ENCODE peak calls at places on chromosomes 6 and 20, in six cellular contexts. One of them, this sample, is unnamed.

GRCh38 chr6:24154121-24154520 is 28.1 kb downstream of the NRSN1 start:
- DNase-seq in upper lobe of left lung: no peak
- DNase-seq in stomach: no peak
- DNase-seq in A549: peak
- DNase-seq in HepG2: no peak
- DNase-seq in ovary: no peak
- DNase-seq in this sample: no peak

GRCh38 chr6:85494551-85495337 is 44.9 kb downstream of the NT5E start:
- DNase-seq in upper lobe of left lung: no peak
- DNase-seq in stomach: no peak
- DNase-seq in A549: no peak
- DNase-seq in ovary: no peak
- DNase-seq in HepG2: no peak
- DNase-seq in this sample: no peak

GRCh38 chr20:45725134-45725533 is 3.0 kb downstream of the SPINT4 start:
- DNase-seq in upper lobe of left lung: no peak
- DNase-seq in A549: no peak
- DNase-seq in HepG2: peak
- DNase-seq in stomach: no peak
- DNase-seq in ovary: no peak
- DNase-seq in this sample: no peak

GRCh38 chr20:32111763-32112162 is 2.2 kb downstream of the TM9SF4 start:
- DNase-seq in stomach: no peak
- DNase-seq in HepG2: no peak
- DNase-seq in ovary: no peak
- DNase-seq in A549: no peak
- DNase-seq in upper lobe of left lung: no peak
- DNase-seq in this sample: no peak

GRCh38 chr20:51366155-51366886 is 176.2 kb downstream of the NFATC2 start:
- DNase-seq in HepG2: no peak
- DNase-seq in upper lobe of left lung: no peak
- DNase-seq in stomach: peak
- DNase-seq in ovary: peak
- DNase-seq in A549: peak
- DNase-seq in this sample: peak

GRCh38 chr20:13638162-13638495 is 603 bp downstream of the TASP1 start:
- DNase-seq in A549: peak
- DNase-seq in stomach: no peak
- DNase-seq in HepG2: peak
- DNase-seq in upper lobe of left lung: no peak
- DNase-seq in ovary: no peak
- DNase-seq in this sample: no peak

GRCh38 chr6:150395388-150396009 is 26.7 kb downstream of the IYD start:
- DNase-seq in A549: peak
- DNase-seq in ovary: no peak
- DNase-seq in upper lobe of left lung: no peak
- DNase-seq in stomach: no peak
- DNase-seq in HepG2: peak
- DNase-seq in this sample: peak

GRCh38 chr6:4114123-4114522 is 21.3 kb downstream of the ECI2 start:
- DNase-seq in ovary: no peak
- DNase-seq in upper lobe of left lung: no peak
- DNase-seq in HepG2: no peak
- DNase-seq in stomach: no peak
- DNase-seq in A549: no peak
- DNase-seq in this sample: no peak

GRCh38 chr6:20691185-20691584 is 156.9 kb downstream of the CDKAL1 start:
- DNase-seq in upper lobe of left lung: peak
- DNase-seq in ovary: no peak
- DNase-seq in A549: no peak
- DNase-seq in stomach: no peak
- DNase-seq in HepG2: no peak
- DNase-seq in this sample: no peak

GRCh38 chr6:38938741-38939140 is 109.8 kb upstream of the GLP1R start:
- DNase-seq in A549: no peak
- DNase-seq in HepG2: no peak
- DNase-seq in ovary: no peak
- DNase-seq in upper lobe of left lung: no peak
- DNase-seq in stomach: no peak
- DNase-seq in this sample: no peak
- TF ChIP-seq EP300 in A549: no peak
- TF ChIP-seq EP300 in HepG2: no peak
- TF ChIP-seq EP300 in ovary: no peak
- TF ChIP-seq EP300 in upper lobe of left lung: no peak
- TF ChIP-seq EP300 in stomach: no peak
- TF ChIP-seq EP300 in this sample: no peak

GRCh38 chr6:133339543-133340384 is 98.6 kb downstream of the EYA4 start:
- DNase-seq in stomach: no peak
- DNase-seq in upper lobe of left lung: no peak
- DNase-seq in ovary: no peak
- DNase-seq in HepG2: no peak
- DNase-seq in A549: no peak
- DNase-seq in this sample: no peak

GRCh38 chr6:133340557-133340956 is 99.4 kb downstream of the EYA4 start:
- DNase-seq in upper lobe of left lung: no peak
- DNase-seq in stomach: no peak
- DNase-seq in ovary: no peak
- DNase-seq in HepG2: no peak
- DNase-seq in A549: peak
- DNase-seq in this sample: no peak

GRCh38 chr6:133337312-133337711 is 96.2 kb downstream of the EYA4 start:
- DNase-seq in stomach: no peak
- DNase-seq in ovary: no peak
- DNase-seq in upper lobe of left lung: no peak
- DNase-seq in A549: no peak
- DNase-seq in HepG2: no peak
- DNase-seq in this sample: no peak

GRCh38 chr6:133343220-133343619 is 102.1 kb downstream of the EYA4 start:
- DNase-seq in upper lobe of left lung: no peak
- DNase-seq in stomach: no peak
- DNase-seq in ovary: no peak
- DNase-seq in A549: no peak
- DNase-seq in HepG2: no peak
- DNase-seq in this sample: no peak

GRCh38 chr6:133341607-133342158 is 100.5 kb downstream of the EYA4 start:
- DNase-seq in stomach: no peak
- DNase-seq in ovary: no peak
- DNase-seq in upper lobe of left lung: no peak
- DNase-seq in HepG2: peak
- DNase-seq in A549: peak
- DNase-seq in this sample: no peak
- TF ChIP-seq EP300 in stomach: no peak
- TF ChIP-seq EP300 in ovary: no peak
- TF ChIP-seq EP300 in upper lobe of left lung: no peak
- TF ChIP-seq EP300 in HepG2: no peak
- TF ChIP-seq EP300 in A549: peak
- TF ChIP-seq EP300 in this sample: no peak

GRCh38 chr6:142952614-142953013 is 7.6 kb upstream of the HIVEP2 start:
- DNase-seq in stomach: no peak
- DNase-seq in HepG2: no peak
- DNase-seq in upper lobe of left lung: no peak
- DNase-seq in ovary: no peak
- DNase-seq in A549: no peak
- DNase-seq in this sample: no peak
- TF ChIP-seq EP300 in stomach: no peak
- TF ChIP-seq EP300 in HepG2: no peak
- TF ChIP-seq EP300 in upper lobe of left lung: no peak
- TF ChIP-seq EP300 in ovary: no peak
- TF ChIP-seq EP300 in A549: no peak
- TF ChIP-seq EP300 in this sample: no peak

GRCh38 chr6:37711331-37711924 is 13.7 kb upstream of the MDGA1 start:
- DNase-seq in HepG2: no peak
- DNase-seq in A549: no peak
- DNase-seq in stomach: no peak
- DNase-seq in ovary: no peak
- DNase-seq in upper lobe of left lung: no peak
- DNase-seq in this sample: no peak
- TF ChIP-seq EP300 in HepG2: no peak
- TF ChIP-seq EP300 in A549: no peak
- TF ChIP-seq EP300 in stomach: no peak
- TF ChIP-seq EP300 in ovary: no peak
- TF ChIP-seq EP300 in upper lobe of left lung: no peak
- TF ChIP-seq EP300 in this sample: no peak

GRCh38 chr6:112215901-112216300 is 38.5 kb downstream of the LAMA4 start:
- DNase-seq in upper lobe of left lung: no peak
- DNase-seq in A549: no peak
- DNase-seq in ovary: no peak
- DNase-seq in stomach: no peak
- DNase-seq in HepG2: no peak
- DNase-seq in this sample: no peak
- TF ChIP-seq EP300 in upper lobe of left lung: no peak
- TF ChIP-seq EP300 in A549: no peak
- TF ChIP-seq EP300 in ovary: no peak
- TF ChIP-seq EP300 in stomach: no peak
- TF ChIP-seq EP300 in HepG2: no peak
- TF ChIP-seq EP300 in this sample: no peak

DNA sequence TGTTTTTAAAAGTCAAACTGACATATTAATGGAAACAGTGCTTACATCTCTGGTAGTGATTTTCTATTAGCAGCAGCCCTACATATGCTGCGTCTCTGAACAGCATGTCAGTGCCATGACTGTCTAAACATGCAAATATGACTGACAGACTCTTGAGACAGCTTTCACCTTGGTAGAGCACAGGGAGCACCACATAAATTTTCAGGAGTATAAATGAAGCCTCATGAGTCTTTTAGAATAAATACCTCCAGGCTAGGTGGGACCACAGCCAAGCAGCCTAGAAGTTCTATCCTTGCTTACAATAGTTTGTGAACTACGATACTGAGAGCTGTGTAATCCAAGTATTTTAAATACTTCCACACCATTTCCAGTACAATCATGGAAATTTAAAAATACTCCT is 410.7 kb upstream of the RUNX2 start:
- DNase-seq in A549: no peak
- DNase-seq in HepG2: no peak
- DNase-seq in stomach: no peak
- DNase-seq in ovary: no peak
- DNase-seq in upper lobe of left lung: no peak
- DNase-seq in this sample: no peak
- TF ChIP-seq EP300 in A549: no peak
- TF ChIP-seq EP300 in HepG2: no peak
- TF ChIP-seq EP300 in stomach: no peak
- TF ChIP-seq EP300 in ovary: no peak
- TF ChIP-seq EP300 in upper lobe of left lung: no peak
- TF ChIP-seq EP300 in this sample: no peak

DNA sequence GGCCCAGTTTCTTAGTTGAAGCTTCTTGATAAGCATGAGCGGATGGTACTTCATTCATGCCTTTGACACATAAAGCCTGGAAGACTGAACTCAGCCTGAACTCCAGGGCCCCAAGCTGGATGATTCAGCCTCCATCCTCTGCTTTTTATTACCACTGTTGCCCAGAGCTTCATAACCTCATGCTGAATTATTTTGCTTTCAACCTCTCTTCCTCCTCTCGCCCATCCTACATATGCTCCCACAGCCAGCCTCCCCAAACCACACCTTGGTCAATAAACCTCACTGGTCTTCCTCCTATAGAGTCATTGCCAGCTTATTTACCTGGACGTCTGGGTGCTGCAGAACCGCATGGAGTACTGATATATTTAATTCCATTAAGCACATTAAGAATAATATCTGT is 59.4 kb downstream of the SLC35B3 start:
- DNase-seq in ovary: no peak
- DNase-seq in HepG2: no peak
- DNase-seq in A549: no peak
- DNase-seq in stomach: no peak
- DNase-seq in upper lobe of left lung: no peak
- DNase-seq in this sample: no peak
- TF ChIP-seq EP300 in ovary: no peak
- TF ChIP-seq EP300 in HepG2: no peak
- TF ChIP-seq EP300 in A549: no peak
- TF ChIP-seq EP300 in stomach: no peak
- TF ChIP-seq EP300 in upper lobe of left lung: no peak
- TF ChIP-seq EP300 in this sample: no peak

GRCh38 chr6:105593056-105593455 is 190.2 kb upstream of the PREP start:
- DNase-seq in A549: no peak
- DNase-seq in upper lobe of left lung: no peak
- DNase-seq in ovary: no peak
- DNase-seq in stomach: no peak
- DNase-seq in HepG2: no peak
- DNase-seq in this sample: no peak

GRCh38 chr6:105594272-105594671 is 191.4 kb upstream of the PREP start:
- DNase-seq in ovary: no peak
- DNase-seq in upper lobe of left lung: no peak
- DNase-seq in HepG2: no peak
- DNase-seq in stomach: no peak
- DNase-seq in A549: no peak
- DNase-seq in this sample: no peak

GRCh38 chr6:105592329-105592728 is 189.4 kb upstream of the PREP start:
- DNase-seq in HepG2: no peak
- DNase-seq in ovary: no peak
- DNase-seq in stomach: no peak
- DNase-seq in upper lobe of left lung: no peak
- DNase-seq in A549: peak
- DNase-seq in this sample: no peak

GRCh38 chr6:105594821-105595220 is 191.9 kb upstream of the PREP start:
- DNase-seq in ovary: no peak
- DNase-seq in stomach: no peak
- DNase-seq in A549: peak
- DNase-seq in upper lobe of left lung: no peak
- DNase-seq in HepG2: no peak
- DNase-seq in this sample: no peak

DNA sequence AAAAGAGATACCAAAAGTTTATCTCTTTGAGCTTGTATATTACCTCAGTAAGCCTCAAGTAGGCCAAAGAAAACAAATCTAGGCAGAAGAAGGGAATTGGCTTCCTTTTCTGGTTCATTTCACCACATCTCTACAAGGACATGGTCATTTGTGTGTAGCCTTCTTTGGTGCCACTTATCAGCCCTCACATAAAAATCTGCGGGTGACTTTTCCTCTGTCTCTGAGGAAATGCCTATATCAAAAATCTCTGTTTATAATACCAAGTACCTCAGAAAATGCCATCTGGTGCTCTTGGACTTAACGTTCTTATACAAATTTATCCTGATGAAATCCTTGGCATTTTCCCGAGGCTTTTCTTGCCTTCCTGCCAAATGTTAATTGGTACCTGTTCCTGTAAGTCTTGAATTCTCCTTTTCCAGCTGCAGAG is 190.9 kb upstream of the PREP start:
- DNase-seq in A549: no peak
- DNase-seq in upper lobe of left lung: no peak
- DNase-seq in ovary: no peak
- DNase-seq in HepG2: no peak
- DNase-seq in stomach: no peak
- DNase-seq in this sample: no peak
- TF ChIP-seq EP300 in A549: no peak
- TF ChIP-seq EP300 in upper lobe of left lung: no peak
- TF ChIP-seq EP300 in ovary: no peak
- TF ChIP-seq EP300 in HepG2: no peak
- TF ChIP-seq EP300 in stomach: no peak
- TF ChIP-seq EP300 in this sample: no peak

GRCh38 chr6:33391278-33392167 is at the start of gene KIFC1:
- DNase-seq in upper lobe of left lung: peak
- DNase-seq in ovary: peak
- DNase-seq in stomach: peak
- DNase-seq in HepG2: peak
- DNase-seq in A549: peak
- DNase-seq in this sample: peak
- TF ChIP-seq EP300 in upper lobe of left lung: no peak
- TF ChIP-seq EP300 in ovary: peak
- TF ChIP-seq EP300 in stomach: no peak
- TF ChIP-seq EP300 in HepG2: no peak
- TF ChIP-seq EP300 in A549: no peak
- TF ChIP-seq EP300 in this sample: peak